ENCODE peak calls at places on chromosomes 6 and 20, in six cellular contexts. P, T, O, W, N and A are unnamed samples.

GRCh38 chr20:35648836-35649235 is 15.9 kb downstream of the CPNE1 start:
- DNase-seq in T (no peak), O (no peak), N (no peak), P (no peak), W (no peak), A (no peak)

GRCh38 chr6:161481786-161482516 is 208.1 kb upstream of the AGPAT4 start:
- DNase-seq in T (no peak), P (no peak), O (no peak), N (no peak), W (no peak), A (no peak)

GRCh38 chr6:78829407-78829806 is 37.9 kb upstream of the IRAK1BP1 start:
- DNase-seq in N (no peak), W (no peak), P (no peak), T (no peak), O (no peak), A (no peak)

GRCh38 chr6:160022793-160023192 is 53.9 kb downstream of the IGF2R start:
- DNase-seq in N (no peak), W (no peak), P (no peak), T (no peak), O (no peak), A (no peak)

GRCh38 chr6:10510592-10511367 is 10.4 kb upstream of the GCNT2 start:
- DNase-seq in W (peak), N (no peak), P (no peak), O (no peak), T (no peak), A (peak)

GRCh38 chr6:140018588-140018987 is 644.1 kb upstream of the CITED2 start:
- DNase-seq in N (no peak), O (no peak), W (no peak), P (no peak), T (no peak), A (no peak)

GRCh38 chr6:4128072-4128471 is 7.3 kb downstream of the ECI2 start:
- DNase-seq in N (no peak), T (no peak), O (no peak), P (no peak), W (no peak), A (no peak)

GRCh38 chr6:35185302-35185681 is 28.5 kb upstream of the SCUBE3 start:
- DNase-seq in W (no peak), O (no peak), P (no peak), T (no peak), N (peak), A (no peak)

GRCh38 chr6:148969679-148970078 is 222.8 kb downstream of the UST start:
- DNase-seq in P (no peak), T (no peak), N (no peak), O (no peak), W (no peak), A (no peak)

GRCh38 chr6:142853244-142854180 is 91.5 kb downstream of the HIVEP2 start:
- DNase-seq in P (no peak), N (peak), O (no peak), T (no peak), W (no peak), A (no peak)

GRCh38 chr20:48706116-48706656 is 121.6 kb downstream of the PREX1 start:
- DNase-seq in T (no peak), N (no peak), W (peak), P (no peak), O (no peak), A (no peak)

GRCh38 chr20:45944151-45944964 is 9.9 kb downstream of the PCIF1 start:
- DNase-seq in O (no peak), W (peak), P (no peak), N (peak), T (peak), A (no peak)

GRCh38 chr20:24064915-24065314 is 76.3 kb upstream of the GGTLC1 start:
- DNase-seq in T (no peak), O (no peak), P (no peak), W (no peak), N (no peak), A (no peak)

GRCh38 chr6:27592107-27592480 is 119.2 kb upstream of the ZNF184 start:
- DNase-seq in N (no peak), O (no peak), P (no peak), W (peak), T (no peak), A (no peak)

GRCh38 chr6:50989123-50989522 is 170.5 kb downstream of the TFAP2B start:
- DNase-seq in N (no peak), W (no peak), P (no peak), O (no peak), T (no peak), A (no peak)

GRCh38 chr20:32446301-32447100 is 88.4 kb downstream of the ASXL1 start:
- DNase-seq in W (no peak), N (no peak), T (no peak), P (no peak), O (no peak), A (no peak)

GRCh38 chr6:131062245-131063027 is 609 bp downstream of the EPB41L2 start:
- DNase-seq in P (no peak), T (no peak), W (no peak), N (no peak), O (no peak), A (peak)